ENCODE peak calls at places on chromosome 20, in ten cellular contexts. Y is mammary epithelial cell, U is lower lobe of right lung, G is AG04450, I is AG09319, N is astrocyte of the cerebellum, R is A673, F is A549, D is neural crest cell, Q is WTC11. M is an unnamed sample.

GRCh38 chr20:50540620-50541605 is 30.7 kb downstream of the PTPN1 start:
- DNase-seq in R (no peak), D (no peak), N (peak; percentile 89), I (no peak), G (peak; percentile 79), U (no peak), Q (no peak), Y (peak; percentile 64), F (peak; percentile 67), M (peak; percentile 94)

GRCh38 chr20:9668356-9668755 is 154.0 kb downstream of the LAMP5 start:
- DNase-seq in D (no peak), Q (no peak), F (no peak), I (no peak), N (no peak), R (no peak), G (no peak), Y (no peak), U (no peak), M (no peak)

GRCh38 chr20:58309607-58310290 is at the start of gene RAB22A:
- DNase-seq in Q (peak; percentile 73), Y (peak; percentile 68), N (peak; percentile 37), I (peak; percentile 63), R (peak; percentile 85), G (peak; percentile 42), U (peak; percentile 90), F (peak; percentile 83), D (peak; percentile 65), M (no peak)

GRCh38 chr20:21389368-21389767 is 8.0 kb downstream of the NKX2-4 start:
- DNase-seq in I (peak; percentile 10), Y (no peak), F (no peak), Q (no peak), R (no peak), N (no peak), U (no peak), G (peak; percentile 6), D (no peak), M (no peak)

GRCh38 chr20:60976139-60976538 is 275.9 kb upstream of the CDH4 start:
- DNase-seq in Q (no peak), R (no peak), D (no peak), Y (no peak), G (no peak), F (no peak), N (no peak), I (no peak), U (no peak), M (no peak)

GRCh38 chr20:41476013-41476441 is 109.4 kb upstream of the EMILIN3 start:
- DNase-seq in Q (no peak), N (peak; percentile 85), R (peak; percentile 69), I (peak; percentile 52), Y (peak; percentile 70), F (peak; percentile 42), G (peak; percentile 21), U (no peak), D (no peak), M (no peak)

GRCh38 chr20:31570735-31571617 is 34.1 kb upstream of the ID1 start:
- DNase-seq in G (no peak), U (no peak), D (no peak), Y (no peak), Q (no peak), N (no peak), R (no peak), F (no peak), I (no peak), M (no peak)

GRCh38 chr20:19260412-19261090 is 48.1 kb downstream of the SLC24A3 start:
- DNase-seq in G (no peak), D (no peak), F (no peak), R (no peak), U (no peak), Y (no peak), Q (no peak), I (peak; percentile 22), N (no peak), M (no peak)

GRCh38 chr20:15475483-15475882 is 1097.8 kb downstream of the KIF16B start:
- DNase-seq in N (no peak), G (no peak), Q (no peak), Y (peak; percentile 43), I (no peak), U (peak; percentile 54), D (no peak), F (no peak), R (peak; percentile 0), M (peak; percentile 4)

GRCh38 chr20:49862607-49863200 is 50.1 kb downstream of the SLC9A8 start:
- DNase-seq in G (no peak), Q (no peak), U (no peak), D (no peak), Y (no peak), N (no peak), F (no peak), R (no peak), I (no peak), M (no peak)

GRCh38 chr20:9660236-9660868 is 146.0 kb downstream of the LAMP5 start:
- DNase-seq in I (no peak), U (no peak), G (no peak), Q (peak; percentile 64), D (peak; percentile 42), R (peak; percentile 26), Y (peak; percentile 1), F (peak; percentile 17), N (peak; percentile 11), M (peak; percentile 1)

GRCh38 chr20:4795394-4795793 is 73.7 kb downstream of the PRND start:
- DNase-seq in F (peak; percentile 70), D (no peak), U (no peak), G (peak; percentile 47), R (peak; percentile 52), Q (no peak), I (peak; percentile 27), Y (peak; percentile 62), N (peak; percentile 32), M (peak; percentile 53)

GRCh38 chr20:54345301-54345724 is 130.1 kb upstream of the DOK5 start:
- DNase-seq in N (peak; percentile 57), R (peak; percentile 77), Q (no peak), G (peak; percentile 59), F (peak; percentile 50), Y (peak; percentile 25), U (no peak), I (peak; percentile 73), D (no peak), M (peak; percentile 56)

GRCh38 chr20:45983279-45983743 is 11.3 kb upstream of the ZNF335 start:
- DNase-seq in F (no peak), I (no peak), R (no peak), Y (no peak), G (no peak), U (peak; percentile 4), Q (no peak), D (no peak), N (no peak), M (no peak)

GRCh38 chr20:45981261-45981660 is 9.3 kb upstream of the ZNF335 start:
- DNase-seq in F (no peak), N (no peak), D (no peak), I (no peak), R (no peak), G (no peak), U (peak; percentile 11), Y (no peak), Q (no peak), M (no peak)

GRCh38 chr20:45985573-45985972 is 13.6 kb upstream of the ZNF335 start:
- DNase-seq in U (peak; percentile 24), I (no peak), N (no peak), D (no peak), R (no peak), Q (no peak), G (no peak), Y (no peak), F (peak; percentile 52), M (no peak)

GRCh38 chr20:45991616-45992015 is 17.1 kb upstream of the MMP9 start:
- DNase-seq in Y (no peak), Q (no peak), U (no peak), G (no peak), N (no peak), I (no peak), F (no peak), D (no peak), R (no peak), M (no peak)

GRCh38 chr20:45987108-45987780 is 15.2 kb upstream of the ZNF335 start:
- DNase-seq in R (peak; percentile 77), I (no peak), Y (peak; percentile 37), Q (peak; percentile 93), F (peak; percentile 83), N (no peak), G (no peak), D (peak; percentile 78), U (peak; percentile 87), M (no peak)
- TF ChIP-seq CTCF in R (peak; percentile 97), I (peak; percentile 90), Y (peak; percentile 83), Q (peak; percentile 93), F (peak; percentile 82), N (peak; percentile 83), G (peak; percentile 80), D (peak; percentile 85), U (peak; percentile 92), M (peak; percentile 95)

DNA sequence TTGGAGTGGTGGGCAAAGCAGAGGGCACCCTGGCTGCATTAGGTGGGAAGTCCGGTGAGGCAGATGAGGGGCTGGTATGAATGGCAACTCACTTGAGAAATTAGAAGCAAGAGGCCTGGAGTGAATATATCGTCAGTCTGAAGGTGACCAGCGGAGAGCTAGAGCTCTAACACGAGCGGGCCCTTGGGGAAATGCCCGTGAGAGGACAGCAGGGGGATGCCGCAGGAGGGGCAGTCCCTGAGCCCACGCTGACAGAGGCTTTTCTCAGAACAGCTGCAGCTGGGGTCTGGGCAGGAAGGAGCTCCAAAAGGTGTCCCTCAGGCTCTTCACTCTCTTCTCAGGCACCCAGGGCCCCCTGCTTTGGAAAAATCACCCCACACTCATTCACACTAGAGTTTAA is 32.0 kb upstream of the CD93 start:
- DNase-seq in R (no peak), G (no peak), U (no peak), I (no peak), Q (no peak), Y (no peak), F (no peak), N (no peak), D (no peak), M (no peak)
- TF ChIP-seq CTCF in R (no peak), G (no peak), U (no peak), I (no peak), Q (no peak), Y (no peak), F (no peak), N (no peak), D (no peak), M (no peak)

GRCh38 chr20:43953919-43954617 is 39.4 kb downstream of the TOX2 start:
- DNase-seq in Q (no peak), I (no peak), F (no peak), N (no peak), Y (no peak), G (no peak), D (no peak), R (peak; percentile 51), U (no peak), M (no peak)
- TF ChIP-seq CTCF in Q (no peak), I (no peak), F (no peak), N (no peak), Y (no peak), G (no peak), D (no peak), R (no peak), U (no peak), M (no peak)

DNA sequence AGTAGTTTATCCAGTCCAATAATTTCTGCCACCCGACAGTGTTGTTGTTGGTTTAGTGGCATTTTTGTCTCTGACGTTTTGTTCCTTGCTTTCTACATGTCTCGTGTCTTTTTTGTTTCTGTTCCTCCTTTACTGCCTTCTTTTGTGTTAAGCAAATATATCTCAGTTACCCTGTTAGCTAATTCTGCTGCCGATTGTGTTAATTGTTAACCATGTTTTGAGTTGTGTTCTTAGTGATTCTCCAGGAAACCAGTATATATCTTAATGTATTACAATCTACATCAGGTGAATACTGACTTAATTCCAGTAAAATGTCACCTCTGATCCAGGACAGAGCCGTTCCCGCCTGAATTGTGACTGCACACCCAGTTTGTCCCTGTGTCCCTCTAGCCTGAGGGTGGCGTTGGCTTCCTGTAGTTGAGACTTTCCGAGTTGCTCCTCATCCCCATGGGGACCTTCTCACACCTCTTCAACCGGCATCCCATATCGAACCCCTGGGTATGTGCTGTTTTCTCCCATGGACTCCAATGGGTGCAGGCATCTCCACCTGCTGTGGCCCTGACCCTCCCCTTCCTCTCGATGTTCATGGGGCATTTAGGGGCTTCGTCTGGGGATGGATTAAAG is 35.8 kb upstream of the BHLHE23 start:
- DNase-seq in D (no peak), Y (no peak), R (no peak), G (no peak), U (peak; percentile 10), N (no peak), I (no peak), Q (no peak), F (no peak), M (no peak)
- TF ChIP-seq CTCF in D (no peak), Y (no peak), R (no peak), G (no peak), U (no peak), N (no peak), I (no peak), Q (no peak), F (no peak), M (no peak)